ENCODE peak calls at places on chromosomes 1 and 21, in eight cellular contexts. P, I, F, T, Q, X, G and W are unnamed samples.

GRCh38 chr1:245380790-245381535 is 226.2 kb downstream of the KIF26B start:
- DNase-seq in P (peak; percentile 21), I (peak; percentile 29), F (peak; percentile 6), T (no peak), Q (no peak), X (peak; percentile 63), G (no peak), W (no peak)

GRCh38 chr1:185632659-185633428 is 101.3 kb upstream of the HMCN1 start:
- DNase-seq in P (peak; percentile 89), I (peak; percentile 81), F (no peak), T (no peak), Q (no peak), X (no peak), G (no peak), W (no peak)

GRCh38 chr21:45152265-45152746 is 77.9 kb downstream of the ADARB1 start:
- DNase-seq in P (peak; percentile 65), I (no peak), F (no peak), T (peak; percentile 25), Q (peak; percentile 77), X (peak; percentile 60), G (no peak), W (no peak)

GRCh38 chr1:29490204-29490934 is 254.0 kb downstream of the PTPRU start:
- DNase-seq in P (no peak), I (no peak), F (no peak), T (no peak), Q (no peak), X (peak; percentile 45), G (no peak), W (no peak)

GRCh38 chr21:46320331-46320801 is 3.3 kb downstream of the C21orf58 start:
- DNase-seq in P (no peak), I (no peak), F (no peak), T (no peak), Q (peak; percentile 33), X (no peak), G (no peak), W (no peak)

GRCh38 chr1:39230261-39231190 is 26.0 kb downstream of the MACF1 start:
- DNase-seq in P (peak; percentile 43), I (peak; percentile 26), F (no peak), T (peak; percentile 36), Q (peak; percentile 29), X (peak; percentile 82), G (no peak), W (peak; percentile 22)

GRCh38 chr1:24551290-24551859 is 4.5 kb upstream of the NCMAP start:
- DNase-seq in P (no peak), I (no peak), F (no peak), T (no peak), Q (no peak), X (no peak), G (no peak), W (no peak)

GRCh38 chr1:232443372-232443771 is 186.6 kb downstream of the SIPA1L2 start:
- DNase-seq in P (no peak), I (no peak), F (no peak), T (no peak), Q (no peak), X (no peak), G (no peak), W (no peak)

GRCh38 chr21:46421191-46421750 is 37.4 kb upstream of the DIP2A start:
- DNase-seq in P (no peak), I (no peak), F (no peak), T (no peak), Q (no peak), X (no peak), G (no peak), W (no peak)

GRCh38 chr1:150072959-150073358 is 5.4 kb downstream of the VPS45 start:
- DNase-seq in P (no peak), I (peak; percentile 65), F (peak; percentile 12), T (no peak), Q (peak; percentile 46), X (peak; percentile 6), G (no peak), W (no peak)

GRCh38 chr1:33312413-33312749 is 8.5 kb downstream of the A3GALT2 start:
- DNase-seq in P (no peak), I (no peak), F (no peak), T (no peak), Q (no peak), X (no peak), G (no peak), W (no peak)

GRCh38 chr1:32919811-32920733 is 18.9 kb upstream of the TMEM54 start:
- DNase-seq in P (peak; percentile 65), I (peak; percentile 71), F (no peak), T (no peak), Q (no peak), X (no peak), G (no peak), W (no peak)

GRCh38 chr21:41374867-41375533 is 13.2 kb downstream of the MX2 start:
- DNase-seq in P (no peak), I (no peak), F (no peak), T (no peak), Q (no peak), X (no peak), G (no peak), W (no peak)

GRCh38 chr1:43934279-43934985 is 831 bp downstream of the ARTN start:
- DNase-seq in P (peak; percentile 50), I (peak; percentile 78), F (peak; percentile 68), T (peak; percentile 67), Q (peak; percentile 70), X (peak; percentile 93), G (peak; percentile 44), W (no peak)

GRCh38 chr1:43935711-43936427 is 2.3 kb downstream of the ARTN start:
- DNase-seq in P (no peak), I (no peak), F (no peak), T (no peak), Q (no peak), X (peak; percentile 70), G (no peak), W (no peak)

GRCh38 chr1:43933386-43934278 is at the start of gene ARTN:
- DNase-seq in P (no peak), I (peak; percentile 66), F (no peak), T (no peak), Q (no peak), X (peak; percentile 92), G (no peak), W (no peak)

GRCh38 chr1:43936470-43937151 is 3.0 kb downstream of the ARTN start:
- DNase-seq in P (peak; percentile 45), I (peak; percentile 69), F (no peak), T (no peak), Q (no peak), X (peak; percentile 85), G (no peak), W (no peak)

GRCh38 chr1:43934986-43935324 is 1.4 kb downstream of the ARTN start:
- DNase-seq in P (no peak), I (no peak), F (no peak), T (no peak), Q (no peak), X (no peak), G (no peak), W (no peak)
- H3K4me1 ChIP-seq in P (peaks cover 9% of the 10 kb centered on the region), I (peaks cover 15% of the 10 kb centered on the region), F (peaks cover 28% of the 10 kb centered on the region), T (peaks cover 35% of the 10 kb centered on the region), Q (no peaks in the 10 kb centered on the region), X (peaks cover 46% of the 10 kb centered on the region), G (peaks cover 42% of the 10 kb centered on the region), W (peaks cover 15% of the 10 kb centered on the region)

GRCh38 chr1:26297791-26298124 is 8.7 kb downstream of the UBXN11 start:
- DNase-seq in P (no peak), I (no peak), F (no peak), T (no peak), Q (no peak), X (no peak), G (no peak), W (no peak)
- H3K27ac ChIP-seq in P (no peak overlapping the region), I (no peak overlapping the region), F (no peak overlapping the region), T (no peak overlapping the region), Q (peak overlapping the region; percentile 11), X (no peak overlapping the region), G (no peak overlapping the region), W (no peak overlapping the region)

GRCh38 chr21:43194303-43195130 is 25.7 kb downstream of the CRYAA start:
- DNase-seq in P (no peak), I (no peak), F (no peak), T (no peak), Q (no peak), X (no peak), G (no peak), W (no peak)
- H3K4me1 ChIP-seq in P (peaks cover 10% of the 10 kb centered on the region), I (peaks cover 9% of the 10 kb centered on the region), F (no peaks in the 10 kb centered on the region), T (no peaks in the 10 kb centered on the region), Q (peaks cover 12% of the 10 kb centered on the region), X (peaks cover 6% of the 10 kb centered on the region), G (peaks cover 37% of the 10 kb centered on the region), W (peaks cover 1% of the 10 kb centered on the region)

GRCh38 chr1:151841141-151841540 is 1.5 kb upstream of the C2CD4D start:
- DNase-seq in P (peak; percentile 85), I (peak; percentile 61), F (peak; percentile 16), T (no peak), Q (no peak), X (no peak), G (no peak), W (no peak)
- H3K27ac ChIP-seq in P (no peak overlapping the region), I (no peak overlapping the region), F (no peak overlapping the region), T (no peak overlapping the region), Q (no peak overlapping the region), X (no peak overlapping the region), G (no peak overlapping the region), W (no peak overlapping the region)

GRCh38 chr1:19433610-19433999 is 51.7 kb downstream of the CAPZB start:
- DNase-seq in P (peak; percentile 65), I (peak; percentile 49), F (no peak), T (no peak), Q (no peak), X (no peak), G (no peak), W (no peak)

GRCh38 chr1:19432943-19433609 is 52.3 kb downstream of the CAPZB start:
- DNase-seq in P (no peak), I (peak; percentile 51), F (no peak), T (no peak), Q (no peak), X (no peak), G (no peak), W (no peak)

GRCh38 chr1:19435851-19436465 is 49.4 kb downstream of the CAPZB start:
- DNase-seq in P (peak; percentile 87), I (peak; percentile 94), F (no peak), T (no peak), Q (no peak), X (no peak), G (no peak), W (no peak)

GRCh38 chr1:19436716-19437476 is 48.4 kb downstream of the CAPZB start:
- DNase-seq in P (peak; percentile 61), I (peak; percentile 66), F (no peak), T (no peak), Q (no peak), X (no peak), G (no peak), W (no peak)

GRCh38 chr1:19435181-19435580 is 50.2 kb downstream of the CAPZB start:
- DNase-seq in P (peak; percentile 57), I (peak; percentile 85), F (no peak), T (no peak), Q (no peak), X (no peak), G (no peak), W (no peak)
- H3K4me1 ChIP-seq in P (peaks cover 63% of the 10 kb centered on the region), I (peaks cover 85% of the 10 kb centered on the region), F (peaks cover 15% of the 10 kb centered on the region), T (no peaks in the 10 kb centered on the region), Q (peaks cover 6% of the 10 kb centered on the region), X (peaks cover 11% of the 10 kb centered on the region), G (peaks cover 93% of the 10 kb centered on the region), W (no peaks in the 10 kb centered on the region)